ENCODE peak calls at places on chromosomes 12 and 14, in four cellular contexts. G is NCI-H1092 treated with DMSO at 0.1 percent for 48 hours; E is AG08395; L is stimulated activated CD4-positive, alpha-beta T cell treated with anti-CD3 and anti-CD28 coated beads, Interleukin-4, amount 100 ng/mL, for 1 hour. V is an unnamed sample.

GRCh38 chr12:75674393-75674792 is 163.0 kb upstream of the KRR1 start:
- DNase-seq in L (no peak), G (no peak), E (no peak), V (no peak)

GRCh38 chr12:49537709-49538601 is 875 bp upstream of the KCNH3 start:
- DNase-seq in G (peak; percentile 25), L (peak; percentile 42), E (no peak), V (no peak)

GRCh38 chr12:19894049-19894448 is 454.8 kb downstream of the AEBP2 start:
- DNase-seq in L (no peak), G (no peak), E (no peak), V (peak; percentile 25)

GRCh38 chr14:103811189-103811588 is 36.2 kb downstream of the PPP1R13B start:
- DNase-seq in L (no peak), E (no peak), G (no peak), V (no peak)

GRCh38 chr12:28507867-28508266 is 317.6 kb downstream of the CCDC91 start:
- DNase-seq in G (no peak), L (no peak), E (no peak), V (no peak)

GRCh38 chr12:114851981-114852380 is 168.0 kb upstream of the TBX3 start:
- DNase-seq in E (no peak), L (no peak), G (no peak), V (no peak)

GRCh38 chr12:32089156-32089950 is 17.3 kb upstream of the BICD1 start:
- DNase-seq in E (peak; percentile 14), L (no peak), G (no peak), V (no peak)

GRCh38 chr12:12008931-12009611 is 61.7 kb upstream of the BCL2L14 start:
- DNase-seq in G (peak; percentile 86), L (peak; percentile 38), E (peak; percentile 64), V (peak; percentile 86)

GRCh38 chr12:117027251-117028086 is 71.7 kb downstream of the TESC start:
- DNase-seq in L (no peak), G (no peak), E (no peak), V (no peak)

GRCh38 chr12:60333461-60333860 is 737.6 kb downstream of the SLC16A7 start:
- DNase-seq in G (no peak), L (no peak), E (no peak), V (no peak)

GRCh38 chr14:37417833-37418232 is 177.2 kb downstream of the FOXA1 start:
- DNase-seq in L (no peak), E (no peak), G (no peak), V (no peak)

GRCh38 chr12:12979731-12980259 is 20.3 kb downstream of the HEBP1 start:
- DNase-seq in G (no peak), L (no peak), E (peak; percentile 93), V (no peak)

GRCh38 chr12:95790912-95791849 is 617 bp upstream of the NTN4 start:
- DNase-seq in L (peak; percentile 30), G (peak; percentile 17), E (peak; percentile 18), V (peak; percentile 36)

GRCh38 chr14:38389666-38390065 is 133.8 kb upstream of the CLEC14A start:
- DNase-seq in E (peak; percentile 53), L (no peak), G (no peak), V (no peak)

GRCh38 chr14:61269321-61270083 is 11.6 kb downstream of the TMEM30B start:
- DNase-seq in L (peak; percentile 70), G (peak; percentile 91), E (peak; percentile 69), V (peak; percentile 75)

GRCh38 chr14:103094406-103095209 is at the start of gene EXOC3L4:
- DNase-seq in L (no peak), G (no peak), E (no peak), V (no peak)

GRCh38 chr14:106605548-106606448 is 1079.4 kb downstream of the TMEM121 start:
- DNase-seq in G (no peak), E (no peak), L (peak; percentile 87), V (peak; percentile 58)

GRCh38 chr12:87150969-87151662 is 878.1 kb downstream of the C12orf50 start:
- DNase-seq in L (no peak), G (no peak), E (no peak), V (no peak)

GRCh38 chr12:68632486-68632885 is 21.8 kb downstream of the RAP1B start:
- DNase-seq in G (no peak), L (no peak), E (no peak), V (no peak)

GRCh38 chr12:19404232-19404880 is 34.9 kb upstream of the AEBP2 start:
- DNase-seq in G (no peak), E (no peak), L (no peak), V (no peak)

GRCh38 chr12:124359671-124360581 is 65.0 kb downstream of the RFLNA start:
- DNase-seq in G (peak; percentile 75), E (no peak), L (no peak), V (no peak)

GRCh38 chr12:93722757-93723567 is 45.8 kb downstream of the CRADD start:
- DNase-seq in G (no peak), L (no peak), E (no peak), V (no peak)

GRCh38 chr14:24443053-24443683 is 592 bp upstream of the SDR39U1 start:
- DNase-seq in L (no peak), G (no peak), E (peak; percentile 22), V (no peak)

GRCh38 chr12:93466625-93467350 is 526 bp upstream of the MRPL42 start:
- DNase-seq in L (no peak), G (no peak), E (no peak), V (no peak)

GRCh38 chr12:29053567-29053966 is 95.5 kb upstream of the FAR2 start:
- DNase-seq in L (no peak), G (no peak), E (no peak), V (no peak)

GRCh38 chr14:84493779-84494178 is 1036.2 kb upstream of the FLRT2 start:
- DNase-seq in E (no peak), G (no peak), L (no peak), V (no peak)

GRCh38 chr14:24418492-24418873 is 11.0 kb downstream of the CBLN3 start:
- DNase-seq in E (no peak), L (no peak), G (no peak), V (no peak)

GRCh38 chr12:94832780-94833760 is 170.4 kb downstream of the NDUFA12 start:
- DNase-seq in G (peak; percentile 79), L (no peak), E (no peak), V (no peak)

GRCh38 chr14:90116444-90116843 is 54.6 kb downstream of the KCNK13 start:
- DNase-seq in L (no peak), E (no peak), G (no peak), V (no peak)

GRCh38 chr14:56195219-56195618 is 77.0 kb downstream of the PELI2 start:
- DNase-seq in L (no peak), E (no peak), G (peak; percentile 56), V (no peak)

GRCh38 chr12:38269897-38270296 is 46.7 kb upstream of the ALG10B start:
- DNase-seq in L (no peak), G (no peak), E (no peak), V (no peak)

GRCh38 chr14:80919622-80920021 is 21.9 kb downstream of the CEP128 start:
- DNase-seq in E (no peak), G (no peak), L (no peak), V (no peak)